ENCODE peak calls at places on chromosomes 13 and 19, in eight cellular contexts. N is tibial artery, B is testis, I is lower lobe of right lung, Y is astrocyte of the spinal cord, X is astrocyte of the cerebellum, O is cardiac fibroblast, R is hepatocyte. V is an unnamed sample.

GRCh38 chr19:37950471-37951175 is 43.6 kb downstream of the SIPA1L3 start:
- DNase-seq in N (no peak), B (no peak), I (no peak), Y (no peak), X (no peak), O (no peak), R (no peak), V (no peak)

GRCh38 chr13:98172570-98173405 is 4.3 kb downstream of the RNF113B start:
- DNase-seq in N (no peak), B (no peak), I (no peak), Y (peak), X (no peak), O (peak), R (peak), V (no peak)

GRCh38 chr13:38350114-38350617 is 515 bp downstream of the UFM1 start:
- DNase-seq in N (peak), B (peak), I (peak), Y (no peak), X (peak), O (peak), R (peak), V (peak)

GRCh38 chr13:43200736-43201135 is 177.3 kb downstream of the DNAJC15 start:
- DNase-seq in N (no peak), B (no peak), I (no peak), Y (no peak), X (no peak), O (no peak), R (no peak), V (no peak)

GRCh38 chr19:38250821-38251563 is 5.2 kb downstream of the PPP1R14A start:
- DNase-seq in N (peak), B (peak), I (peak), Y (peak), X (no peak), O (peak), R (peak), V (peak)

GRCh38 chr13:101492251-101492910 is 39.9 kb downstream of the ITGBL1 start:
- DNase-seq in N (no peak), B (no peak), I (no peak), Y (peak), X (no peak), O (peak), R (no peak), V (no peak)

GRCh38 chr13:94825507-94825906 is 113.2 kb upstream of the SOX21 start:
- DNase-seq in N (peak), B (peak), I (no peak), Y (peak), X (peak), O (peak), R (peak), V (no peak)

GRCh38 chr19:3573162-3573857 is 566 bp downstream of the HMG20B start:
- DNase-seq in N (peak), B (no peak), I (peak), Y (no peak), X (no peak), O (no peak), R (peak), V (no peak)

GRCh38 chr19:7953576-7953975 is 10.1 kb upstream of the TIMM44 start:
- DNase-seq in N (no peak), B (no peak), I (no peak), Y (no peak), X (no peak), O (no peak), R (no peak), V (no peak)

GRCh38 chr19:50722248-50723013 is 733 bp upstream of the CLEC11A start:
- DNase-seq in N (no peak), B (no peak), I (no peak), Y (no peak), X (no peak), O (no peak), R (no peak), V (peak)

GRCh38 chr13:43124495-43124894 is 101.1 kb downstream of the DNAJC15 start:
- DNase-seq in N (no peak), B (no peak), I (no peak), Y (no peak), X (no peak), O (no peak), R (no peak), V (no peak)

GRCh38 chr19:18086590-18087138 is at the start of gene IL12RB1:
- DNase-seq in N (no peak), B (no peak), I (peak), Y (no peak), X (no peak), O (no peak), R (no peak), V (no peak)

GRCh38 chr19:37983153-37983552 is 76.1 kb downstream of the SIPA1L3 start:
- DNase-seq in N (peak), B (no peak), I (no peak), Y (no peak), X (no peak), O (no peak), R (no peak), V (no peak)

GRCh38 chr19:41939861-41940442 is 11.7 kb upstream of the ERFL start:
- DNase-seq in N (no peak), B (peak), I (peak), Y (no peak), X (no peak), O (no peak), R (peak), V (peak)

GRCh38 chr19:52689804-52690394 is 44.9 kb downstream of the ZNF611 start:
- DNase-seq in N (peak), B (peak), I (peak), Y (no peak), X (no peak), O (no peak), R (peak), V (peak)

GRCh38 chr13:99956473-99957349 is 14.9 kb downstream of the ZIC5 start:
- DNase-seq in N (no peak), B (no peak), I (no peak), Y (no peak), X (no peak), O (no peak), R (no peak), V (peak)

GRCh38 chr13:19862511-19863313 is 737 bp downstream of the ZMYM5 start:
- DNase-seq in N (peak), B (peak), I (peak), Y (peak), X (no peak), O (peak), R (peak), V (no peak)

GRCh38 chr13:84479656-84480055 is 597.4 kb upstream of the SLITRK1 start:
- DNase-seq in N (no peak), B (no peak), I (no peak), Y (peak), X (no peak), O (no peak), R (no peak), V (no peak)

GRCh38 chr13:62653371-62653770 is 1237.7 kb upstream of the PCDH20 start:
- DNase-seq in N (no peak), B (no peak), I (no peak), Y (no peak), X (no peak), O (no peak), R (no peak), V (no peak)

GRCh38 chr19:47257411-47258169 is 1.3 kb downstream of the CCDC9 start:
- DNase-seq in N (no peak), B (no peak), I (peak), Y (no peak), X (no peak), O (no peak), R (no peak), V (no peak)

GRCh38 chr13:114130708-114131580 is 1.5 kb downstream of the RASA3 start:
- DNase-seq in N (peak), B (no peak), I (peak), Y (peak), X (peak), O (peak), R (peak), V (no peak)

GRCh38 chr13:112210401-112210800 is 143.5 kb downstream of the SOX1 start:
- DNase-seq in N (no peak), B (no peak), I (no peak), Y (no peak), X (no peak), O (no peak), R (no peak), V (no peak)

GRCh38 chr19:41930322-41930722 is 2.1 kb upstream of the ERFL start:
- DNase-seq in N (no peak), B (no peak), I (no peak), Y (no peak), X (no peak), O (no peak), R (no peak), V (no peak)

GRCh38 chr13:100306042-100306441 is 217.1 kb downstream of the PCCA start:
- DNase-seq in N (no peak), B (no peak), I (no peak), Y (no peak), X (no peak), O (no peak), R (no peak), V (no peak)

GRCh38 chr13:33318037-33318436 is 32.5 kb upstream of the STARD13 start:
- DNase-seq in N (no peak), B (no peak), I (no peak), Y (no peak), X (no peak), O (no peak), R (no peak), V (no peak)

GRCh38 chr19:42528354-42529247 is at the start of gene CEACAM1:
- DNase-seq in N (no peak), B (peak), I (peak), Y (no peak), X (no peak), O (peak), R (peak), V (no peak)

GRCh38 chr13:65594255-65594654 is 1635.9 kb downstream of the PCDH9 start:
- DNase-seq in N (no peak), B (no peak), I (no peak), Y (peak), X (peak), O (peak), R (no peak), V (no peak)

GRCh38 chr13:32318072-32318471 is 2.8 kb downstream of the BRCA2 start:
- DNase-seq in N (no peak), B (no peak), I (no peak), Y (no peak), X (no peak), O (no peak), R (no peak), V (no peak)

GRCh38 chr19:6017576-6017975 is 39.6 kb upstream of the RANBP3 start:
- DNase-seq in N (no peak), B (no peak), I (peak), Y (no peak), X (no peak), O (no peak), R (no peak), V (no peak)

GRCh38 chr13:49733181-49733951 is 42.1 kb upstream of the EBPL start:
- DNase-seq in N (no peak), B (no peak), I (peak), Y (no peak), X (no peak), O (peak), R (peak), V (no peak)

GRCh38 chr13:32001392-32001768 is 30.2 kb upstream of the FRY start:
- DNase-seq in N (no peak), B (no peak), I (no peak), Y (peak), X (peak), O (peak), R (peak), V (peak)

GRCh38 chr19:3544742-3545668 is 6.0 kb downstream of the TEKTIP1 start:
- DNase-seq in N (peak), B (peak), I (peak), Y (peak), X (no peak), O (peak), R (peak), V (peak)

GRCh38 chr19:4014541-4015491 is 7.3 kb downstream of the PIAS4 start:
- DNase-seq in N (no peak), B (peak), I (no peak), Y (no peak), X (no peak), O (no peak), R (peak), V (no peak)

GRCh38 chr13:108777421-108778420 is 148.3 kb downstream of the MYO16 start:
- DNase-seq in N (no peak), B (no peak), I (no peak), Y (peak), X (peak), O (peak), R (peak), V (no peak)

GRCh38 chr19:50311723-50312635 is 17.2 kb downstream of the KCNC3 start:
- DNase-seq in N (no peak), B (peak), I (no peak), Y (no peak), X (no peak), O (no peak), R (peak), V (peak)

GRCh38 chr19:41995959-41996797 is 2.1 kb upstream of the ATP1A3 start:
- DNase-seq in N (no peak), B (peak), I (no peak), Y (no peak), X (no peak), O (no peak), R (no peak), V (peak)

GRCh38 chr19:41915248-41916032 is 12.8 kb downstream of the ERFL start:
- DNase-seq in N (no peak), B (no peak), I (no peak), Y (no peak), X (no peak), O (no peak), R (no peak), V (no peak)

GRCh38 chr19:50792246-50792851 is 2.1 kb downstream of the ACP4 start:
- DNase-seq in N (no peak), B (no peak), I (no peak), Y (no peak), X (no peak), O (no peak), R (no peak), V (no peak)

DNA sequence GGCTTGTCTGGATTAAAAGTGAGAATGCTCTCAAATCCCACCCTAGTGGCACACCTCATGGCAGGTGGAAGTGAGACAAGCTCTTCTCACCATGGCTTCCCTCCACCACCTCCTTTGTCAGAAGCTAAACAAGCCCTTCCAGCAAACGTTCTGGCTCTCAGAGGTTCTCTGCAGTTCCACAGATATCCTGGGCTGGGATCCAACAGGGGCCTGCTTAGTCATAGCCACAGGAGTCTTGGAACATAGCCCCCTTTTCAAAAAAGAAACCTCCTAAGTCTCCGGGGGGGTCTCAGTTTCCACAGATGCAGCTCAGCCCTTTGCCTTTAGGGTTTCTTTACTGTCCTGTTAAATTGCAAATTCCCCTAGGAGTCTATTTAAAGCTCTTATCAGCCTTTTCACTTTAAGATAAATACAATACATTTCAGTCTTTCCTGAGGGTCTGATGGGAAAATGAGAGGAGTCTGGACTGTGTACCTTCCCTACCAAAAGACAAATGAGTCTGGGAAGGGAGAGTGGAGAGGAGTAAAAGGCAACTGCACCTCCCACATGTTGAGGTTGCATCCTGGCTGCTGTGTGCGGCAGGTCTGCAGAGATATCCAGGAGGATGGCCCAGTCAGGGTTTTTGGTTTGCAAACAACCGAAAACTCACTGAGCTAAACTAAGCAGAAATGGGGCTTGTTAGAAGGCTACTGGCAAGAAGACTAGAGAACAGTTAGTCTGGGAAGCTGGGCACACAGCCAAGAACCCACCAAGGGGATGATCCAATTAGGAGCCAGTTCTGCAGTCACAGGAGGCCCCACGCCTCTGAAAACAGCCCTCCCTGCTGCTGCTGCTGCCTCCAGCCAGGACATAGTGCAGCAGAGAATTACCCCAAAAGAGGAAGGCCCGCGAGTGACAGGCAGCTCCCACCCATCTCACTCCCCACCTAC is 41.4 kb upstream of the SERP2 start:
- DNase-seq in N (peak), B (peak), I (no peak), Y (peak), X (peak), O (peak), R (peak), V (peak)
- H3K4me3 ChIP-seq in N (no peak), B (no peak), I (no peak), Y (no peak), X (peak), O (no peak), R (no peak), V (peak)

DNA sequence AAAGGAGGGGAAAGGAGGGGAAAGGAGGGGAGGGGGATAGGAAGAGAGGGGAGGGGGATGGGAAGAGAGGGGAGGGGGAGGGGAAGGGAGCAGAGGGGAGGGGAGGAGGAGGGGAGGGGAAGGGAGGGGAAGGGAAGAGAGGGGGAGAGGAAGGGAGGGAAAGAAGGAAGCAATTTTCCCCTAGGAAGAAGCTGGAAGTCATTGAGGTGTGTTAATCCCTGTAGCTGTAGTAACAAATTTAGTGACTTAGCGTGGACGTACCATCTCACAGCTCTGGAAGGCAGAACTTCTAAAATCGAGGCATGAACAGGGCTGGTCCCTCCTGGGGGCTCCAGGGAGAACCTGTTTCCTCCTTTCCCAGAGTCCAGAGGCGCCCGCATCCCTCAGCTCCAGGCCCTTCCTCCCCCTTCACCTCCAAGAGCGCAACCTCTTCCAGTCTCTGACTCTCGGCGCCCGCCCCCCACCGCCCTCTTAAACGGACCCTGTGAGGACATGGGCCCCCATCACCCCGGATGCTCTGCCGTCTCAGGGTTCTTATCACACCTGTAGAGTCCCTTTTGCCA is 5.6 kb upstream of the CDC34 start:
- DNase-seq in N (no peak), B (no peak), I (no peak), Y (no peak), X (no peak), O (no peak), R (no peak), V (no peak)
- TF ChIP-seq CTCF in N (no peak), B (no peak), I (no peak), Y (no peak), X (no peak), O (no peak), R (no peak), V (no peak)

GRCh38 chr13:46111151-46111550 is 6.3 kb upstream of the CPB2 start:
- DNase-seq in N (no peak), B (no peak), I (no peak), Y (no peak), X (no peak), O (no peak), R (no peak), V (no peak)
- H3K4me3 ChIP-seq in N (no peak), B (no peak), I (no peak), Y (no peak), X (no peak), O (no peak), R (no peak), V (no peak)

DNA sequence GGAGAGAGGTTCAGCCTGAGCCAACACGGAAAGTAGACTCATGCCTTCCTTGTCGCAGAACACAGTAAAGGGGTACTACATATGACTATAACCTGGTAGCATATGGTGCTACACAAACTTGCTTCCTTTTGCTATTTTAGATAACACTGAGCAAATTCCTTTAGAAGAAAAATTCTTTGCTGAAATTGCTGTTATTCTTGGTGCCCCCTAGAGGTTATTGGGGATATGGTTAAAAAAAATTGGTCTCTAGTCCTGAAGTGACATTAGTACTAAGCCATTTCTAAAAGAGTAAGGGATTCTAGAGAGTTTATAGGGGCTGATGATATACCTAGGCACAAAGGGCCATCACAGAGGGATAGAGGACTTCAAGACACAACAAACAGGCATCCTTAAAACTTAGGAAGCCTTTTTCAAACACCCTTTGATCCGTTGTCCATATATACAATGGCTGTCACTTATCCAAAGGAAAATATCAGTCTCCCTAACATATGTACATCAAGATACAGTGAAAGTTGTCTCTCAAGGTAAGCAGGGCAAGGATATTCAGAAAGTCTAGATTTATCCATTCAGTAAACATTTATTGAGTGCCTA is 13.9 kb upstream of the HS6ST3 start:
- DNase-seq in N (no peak), B (no peak), I (no peak), Y (peak), X (no peak), O (peak), R (peak), V (no peak)
- TF ChIP-seq CTCF in N (peak), B (peak), I (peak), Y (peak), X (peak), O (peak), R (peak), V (peak)

DNA sequence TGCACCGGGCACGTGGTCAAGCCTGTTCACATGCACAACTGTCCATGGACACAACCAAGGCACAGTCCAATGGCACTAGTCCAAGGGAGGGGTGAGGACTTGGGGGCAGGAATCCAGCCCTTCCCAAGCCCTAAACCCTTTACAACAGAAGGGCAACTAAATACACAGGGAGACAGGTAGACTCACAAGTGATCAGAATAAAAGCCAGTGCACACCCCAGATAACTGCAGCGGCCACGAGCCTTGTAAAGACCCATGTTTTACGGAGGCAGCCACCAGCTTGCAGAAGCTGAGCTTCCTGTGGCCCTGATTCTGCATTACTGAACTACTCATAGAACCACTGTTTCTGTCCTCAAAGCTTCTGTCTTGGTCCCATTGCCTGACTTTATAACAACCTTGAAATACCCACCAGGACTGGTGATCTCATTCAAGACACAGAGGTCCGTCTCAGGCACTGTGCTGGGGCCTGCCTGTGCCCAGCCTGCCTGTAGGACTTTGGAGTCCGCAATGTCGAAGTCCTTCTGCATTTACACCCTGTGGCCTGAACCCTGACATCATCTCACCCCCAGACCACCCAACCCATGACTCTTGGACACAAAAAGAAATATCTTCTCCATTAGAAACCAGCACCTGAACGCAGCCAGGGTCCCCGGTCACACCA is 181.2 kb downstream of the COL4A1 start:
- DNase-seq in N (no peak), B (no peak), I (no peak), Y (no peak), X (no peak), O (no peak), R (no peak), V (no peak)
- H3K4me3 ChIP-seq in N (no peak), B (no peak), I (no peak), Y (no peak), X (no peak), O (no peak), R (no peak), V (no peak)